ENCODE peak calls at places on chromosome 19, in five cellular contexts. One of them, this sample, is unnamed.

GRCh38 chr19:17305517-17306284 is at the start of gene MRPL34:
- DNase-seq in BJ: peak; percentile 94
- DNase-seq in CD8-positive, alpha-beta T cell: peak; percentile 90
- DNase-seq in NCI-H748 treated with DMSO at 0.1 percent for 48 hours: peak; percentile 97
- DNase-seq in HL-60: peak; percentile 99
- DNase-seq in this sample: peak; percentile 99

GRCh38 chr19:2049741-2050348 is 1.2 kb downstream of the MKNK2 start:
- DNase-seq in BJ: no peak
- DNase-seq in CD8-positive, alpha-beta T cell: peak; percentile 56
- DNase-seq in NCI-H748 treated with DMSO at 0.1 percent for 48 hours: peak; percentile 4
- DNase-seq in HL-60: peak; percentile 96
- DNase-seq in this sample: peak; percentile 63

GRCh38 chr19:53294786-53295441 is 27.4 kb upstream of the VN1R4 start:
- DNase-seq in BJ: no peak
- DNase-seq in CD8-positive, alpha-beta T cell: no peak
- DNase-seq in NCI-H748 treated with DMSO at 0.1 percent for 48 hours: no peak
- DNase-seq in HL-60: no peak
- DNase-seq in this sample: no peak

GRCh38 chr19:52778811-52779210 is 7.8 kb downstream of the ZNF600 start:
- DNase-seq in BJ: no peak
- DNase-seq in CD8-positive, alpha-beta T cell: peak; percentile 18
- DNase-seq in NCI-H748 treated with DMSO at 0.1 percent for 48 hours: no peak
- DNase-seq in HL-60: no peak
- DNase-seq in this sample: no peak

GRCh38 chr19:6047741-6048231 is 62.5 kb downstream of the RFX2 start:
- DNase-seq in BJ: no peak
- DNase-seq in CD8-positive, alpha-beta T cell: no peak
- DNase-seq in NCI-H748 treated with DMSO at 0.1 percent for 48 hours: peak; percentile 1
- DNase-seq in HL-60: no peak
- DNase-seq in this sample: peak; percentile 2

GRCh38 chr19:35140898-35141626 is 2.0 kb upstream of the FXYD7 start:
- DNase-seq in BJ: no peak
- DNase-seq in CD8-positive, alpha-beta T cell: peak; percentile 95
- DNase-seq in NCI-H748 treated with DMSO at 0.1 percent for 48 hours: peak; percentile 80
- DNase-seq in HL-60: peak; percentile 73
- DNase-seq in this sample: peak; percentile 32

GRCh38 chr19:2727640-2727944 is 6.4 kb upstream of the DIRAS1 start:
- DNase-seq in BJ: no peak
- DNase-seq in CD8-positive, alpha-beta T cell: no peak
- DNase-seq in NCI-H748 treated with DMSO at 0.1 percent for 48 hours: no peak
- DNase-seq in HL-60: no peak
- DNase-seq in this sample: no peak

GRCh38 chr19:18090545-18091216 is 3.9 kb upstream of the IL12RB1 start:
- DNase-seq in BJ: no peak
- DNase-seq in CD8-positive, alpha-beta T cell: no peak
- DNase-seq in NCI-H748 treated with DMSO at 0.1 percent for 48 hours: no peak
- DNase-seq in HL-60: no peak
- DNase-seq in this sample: no peak

GRCh38 chr19:17685451-17686026 is 2.6 kb downstream of the UNC13A start:
- DNase-seq in BJ: no peak
- DNase-seq in CD8-positive, alpha-beta T cell: no peak
- DNase-seq in NCI-H748 treated with DMSO at 0.1 percent for 48 hours: no peak
- DNase-seq in HL-60: no peak
- DNase-seq in this sample: no peak

GRCh38 chr19:50427997-50428425 is 4.7 kb upstream of the MYBPC2 start:
- DNase-seq in BJ: no peak
- DNase-seq in CD8-positive, alpha-beta T cell: peak; percentile 16
- DNase-seq in NCI-H748 treated with DMSO at 0.1 percent for 48 hours: no peak
- DNase-seq in HL-60: peak; percentile 93
- DNase-seq in this sample: no peak

GRCh38 chr19:10271543-10272086 is 695 bp downstream of the ICAM1 start:
- DNase-seq in BJ: no peak
- DNase-seq in CD8-positive, alpha-beta T cell: no peak
- DNase-seq in NCI-H748 treated with DMSO at 0.1 percent for 48 hours: no peak
- DNase-seq in HL-60: no peak
- DNase-seq in this sample: peak; percentile 30

GRCh38 chr19:45920458-45920857 is 5.9 kb upstream of the NANOS2 start:
- DNase-seq in BJ: no peak
- DNase-seq in CD8-positive, alpha-beta T cell: no peak
- DNase-seq in NCI-H748 treated with DMSO at 0.1 percent for 48 hours: no peak
- DNase-seq in HL-60: no peak
- DNase-seq in this sample: peak; percentile 41

GRCh38 chr19:18313398-18313797 is 9.5 kb downstream of the LSM4 start:
- DNase-seq in BJ: no peak
- DNase-seq in CD8-positive, alpha-beta T cell: no peak
- DNase-seq in NCI-H748 treated with DMSO at 0.1 percent for 48 hours: no peak
- DNase-seq in HL-60: no peak
- DNase-seq in this sample: no peak

GRCh38 chr19:55581828-55582223 is 1.2 kb upstream of the ZNF579 start:
- DNase-seq in BJ: no peak
- DNase-seq in CD8-positive, alpha-beta T cell: no peak
- DNase-seq in NCI-H748 treated with DMSO at 0.1 percent for 48 hours: no peak
- DNase-seq in HL-60: no peak
- DNase-seq in this sample: no peak

GRCh38 chr19:1244693-1245451 is 3.3 kb downstream of the ATP5F1D start:
- DNase-seq in BJ: no peak
- DNase-seq in CD8-positive, alpha-beta T cell: no peak
- DNase-seq in NCI-H748 treated with DMSO at 0.1 percent for 48 hours: no peak
- DNase-seq in HL-60: no peak
- DNase-seq in this sample: no peak

GRCh38 chr19:29503140-29503758 is 22.5 kb upstream of the VSTM2B start:
- DNase-seq in BJ: no peak
- DNase-seq in CD8-positive, alpha-beta T cell: no peak
- DNase-seq in NCI-H748 treated with DMSO at 0.1 percent for 48 hours: no peak
- DNase-seq in HL-60: no peak
- DNase-seq in this sample: no peak

GRCh38 chr19:45348367-45349125 is 8.0 kb downstream of the KLC3 start:
- DNase-seq in BJ: no peak
- DNase-seq in CD8-positive, alpha-beta T cell: no peak
- DNase-seq in NCI-H748 treated with DMSO at 0.1 percent for 48 hours: no peak
- DNase-seq in HL-60: no peak
- DNase-seq in this sample: no peak

GRCh38 chr19:51742736-51743288 is 8.9 kb downstream of the FPR1 start:
- DNase-seq in BJ: no peak
- DNase-seq in CD8-positive, alpha-beta T cell: no peak
- DNase-seq in NCI-H748 treated with DMSO at 0.1 percent for 48 hours: no peak
- DNase-seq in HL-60: no peak
- DNase-seq in this sample: no peak

GRCh38 chr19:2503521-2504109 is 27.7 kb downstream of the GADD45B start:
- DNase-seq in BJ: peak; percentile 79
- DNase-seq in CD8-positive, alpha-beta T cell: peak; percentile 63
- DNase-seq in NCI-H748 treated with DMSO at 0.1 percent for 48 hours: no peak
- DNase-seq in HL-60: no peak
- DNase-seq in this sample: no peak

GRCh38 chr19:3324405-3324856 is 42.0 kb upstream of the NFIC start:
- DNase-seq in BJ: no peak
- DNase-seq in CD8-positive, alpha-beta T cell: peak; percentile 66
- DNase-seq in NCI-H748 treated with DMSO at 0.1 percent for 48 hours: no peak
- DNase-seq in HL-60: peak; percentile 35
- DNase-seq in this sample: no peak

GRCh38 chr19:15371786-15372380 is 7.7 kb downstream of the AKAP8 start:
- DNase-seq in BJ: no peak
- DNase-seq in CD8-positive, alpha-beta T cell: no peak
- DNase-seq in NCI-H748 treated with DMSO at 0.1 percent for 48 hours: no peak
- DNase-seq in HL-60: no peak
- DNase-seq in this sample: no peak

GRCh38 chr19:6023085-6023682 is 45.2 kb upstream of the RANBP3 start:
- DNase-seq in BJ: no peak
- DNase-seq in CD8-positive, alpha-beta T cell: no peak
- DNase-seq in NCI-H748 treated with DMSO at 0.1 percent for 48 hours: no peak
- DNase-seq in HL-60: no peak
- DNase-seq in this sample: no peak

GRCh38 chr19:41424335-41425173 is 2.6 kb downstream of the B3GNT8 start:
- DNase-seq in BJ: no peak
- DNase-seq in CD8-positive, alpha-beta T cell: no peak
- DNase-seq in NCI-H748 treated with DMSO at 0.1 percent for 48 hours: no peak
- DNase-seq in HL-60: peak; percentile 77
- DNase-seq in this sample: peak; percentile 25

GRCh38 chr19:48568345-48568886 is 16.4 kb downstream of the SULT2B1 start:
- DNase-seq in BJ: peak; percentile 62
- DNase-seq in CD8-positive, alpha-beta T cell: no peak
- DNase-seq in NCI-H748 treated with DMSO at 0.1 percent for 48 hours: no peak
- DNase-seq in HL-60: no peak
- DNase-seq in this sample: no peak

GRCh38 chr19:46815833-46816627 is 27.6 kb upstream of the SLC1A5 start:
- DNase-seq in BJ: no peak
- DNase-seq in CD8-positive, alpha-beta T cell: no peak
- DNase-seq in NCI-H748 treated with DMSO at 0.1 percent for 48 hours: no peak
- DNase-seq in HL-60: no peak
- DNase-seq in this sample: no peak

GRCh38 chr19:35977446-35978222 is 17.4 kb upstream of the SDHAF1 start:
- DNase-seq in BJ: no peak
- DNase-seq in CD8-positive, alpha-beta T cell: no peak
- DNase-seq in NCI-H748 treated with DMSO at 0.1 percent for 48 hours: no peak
- DNase-seq in HL-60: no peak
- DNase-seq in this sample: no peak